ENCODE peak calls at places on chromosomes 2 and 18, in six cellular contexts. G is Right ventricle myocardium superior, N is dorsolateral prefrontal cortex, U is B cell, Y is posterior cingulate gyrus, W is aorta. A is an unnamed sample.

GRCh38 chr2:75539955-75540716 is 20.6 kb downstream of the EVA1A start:
- DNase-seq in G (no peak), N (no peak), U (no peak), Y (no peak), W (no peak), A (no peak)

GRCh38 chr2:241218131-241219029 is 29.9 kb downstream of the ANO7 start:
- DNase-seq in G (peak), N (no peak), U (peak), Y (no peak), W (peak), A (peak)

GRCh38 chr18:44672506-44672905 is 8.2 kb upstream of the SETBP1 start:
- DNase-seq in G (no peak), N (no peak), U (no peak), Y (no peak), W (no peak), A (no peak)

GRCh38 chr2:181891966-181892794 is 650 bp downstream of the ITPRID2 start:
- DNase-seq in G (peak), N (peak), U (peak), Y (peak), W (peak), A (peak)

GRCh38 chr2:106547104-106547503 is 59.9 kb downstream of the CD8B2 start:
- DNase-seq in G (peak), N (peak), U (no peak), Y (no peak), W (no peak), A (no peak)

GRCh38 chr2:79910643-79911042 is 393.9 kb downstream of the LRRTM1 start:
- DNase-seq in G (no peak), N (no peak), U (no peak), Y (no peak), W (no peak), A (no peak)

GRCh38 chr2:237132799-237133198 is 47.1 kb downstream of the COPS8 start:
- DNase-seq in G (no peak), N (no peak), U (no peak), Y (no peak), W (no peak), A (no peak)

GRCh38 chr2:45132551-45132950 is 123.3 kb upstream of the SIX2 start:
- DNase-seq in G (no peak), N (no peak), U (no peak), Y (no peak), W (no peak), A (no peak)

GRCh38 chr2:130846686-130847375 is 10.1 kb downstream of the ARHGEF4 start:
- DNase-seq in G (no peak), N (no peak), U (no peak), Y (no peak), W (no peak), A (no peak)

GRCh38 chr2:138182276-138182675 is 218.0 kb downstream of the HNMT start:
- DNase-seq in G (no peak), N (no peak), U (no peak), Y (no peak), W (no peak), A (no peak)

GRCh38 chr2:238136820-238137537 is 1.5 kb upstream of the KLHL30 start:
- DNase-seq in G (peak), N (no peak), U (no peak), Y (no peak), W (peak), A (no peak)

GRCh38 chr2:215137741-215138340 is 585 bp downstream of the ABCA12 start:
- DNase-seq in G (no peak), N (no peak), U (no peak), Y (no peak), W (no peak), A (no peak)

GRCh38 chr2:200309296-200309846 is 2.9 kb downstream of the SPATS2L start:
- DNase-seq in G (no peak), N (no peak), U (no peak), Y (no peak), W (no peak), A (no peak)

GRCh38 chr2:174004900-174005605 is 39.9 kb upstream of the SP3 start:
- DNase-seq in G (peak), N (no peak), U (no peak), Y (no peak), W (peak), A (no peak)

GRCh38 chr2:98908909-98909308 is 27.1 kb downstream of the CRACDL start:
- DNase-seq in G (no peak), N (no peak), U (no peak), Y (no peak), W (no peak), A (no peak)

GRCh38 chr2:62569907-62570793 is 64.2 kb upstream of the TMEM17 start:
- DNase-seq in G (no peak), N (no peak), U (no peak), Y (no peak), W (no peak), A (no peak)

GRCh38 chr2:100178085-100178788 is 35.8 kb upstream of the AFF3 start:
- DNase-seq in G (no peak), N (no peak), U (no peak), Y (no peak), W (no peak), A (no peak)

GRCh38 chr2:179441551-179441950 is 176.9 kb upstream of the SESTD1 start:
- DNase-seq in G (no peak), N (no peak), U (no peak), Y (no peak), W (no peak), A (no peak)

GRCh38 chr2:175631247-175631628 is 370.8 kb downstream of the LNPK start:
- DNase-seq in G (no peak), N (no peak), U (no peak), Y (no peak), W (no peak), A (no peak)

GRCh38 chr2:69177063-69177771 is 164.2 kb downstream of the ANTXR1 start:
- DNase-seq in G (peak), N (no peak), U (no peak), Y (peak), W (peak), A (no peak)

GRCh38 chr2:59176737-59177136 is 935.6 kb upstream of the FANCL start:
- DNase-seq in G (no peak), N (no peak), U (no peak), Y (no peak), W (no peak), A (no peak)

GRCh38 chr2:234355798-234356365 is 141.0 kb downstream of the ARL4C start:
- DNase-seq in G (no peak), N (no peak), U (no peak), Y (no peak), W (no peak), A (no peak)

GRCh38 chr18:50869150-50869549 is 9.8 kb upstream of the ME2 start:
- DNase-seq in G (no peak), N (no peak), U (no peak), Y (no peak), W (no peak), A (no peak)